ENCODE peak calls at places on chromosomes 11 and 22, in nine cellular contexts. One of them, this sample, is unnamed.
A peak's percentile ranks its signal among the peaks of the same experiment; 100 is the strongest.

GRCh38 chr11:1392111-1392510 is 2.4 kb downstream of the BRSK2 start:
- DNase-seq in HFF-Myc: no peak
- DNase-seq in body of pancreas: peak; percentile 93
- DNase-seq in PC-3: no peak
- DNase-seq in testis: peak; percentile 89
- DNase-seq in epithelial cell of proximal tubule: no peak
- DNase-seq in lung: no peak
- DNase-seq in cardiac fibroblast: no peak
- DNase-seq in tibial artery: no peak
- DNase-seq in this sample: no peak

GRCh38 chr11:92764128-92764527 is 205.3 kb upstream of the MTNR1B start:
- DNase-seq in body of pancreas: no peak
- DNase-seq in tibial artery: no peak
- DNase-seq in HFF-Myc: no peak
- DNase-seq in PC-3: no peak
- DNase-seq in epithelial cell of proximal tubule: no peak
- DNase-seq in cardiac fibroblast: no peak
- DNase-seq in lung: no peak
- DNase-seq in testis: no peak
- DNase-seq in this sample: no peak

GRCh38 chr11:22536036-22536435 is 89.6 kb downstream of the FANCF start:
- DNase-seq in testis: no peak
- DNase-seq in body of pancreas: no peak
- DNase-seq in PC-3: peak; percentile 35
- DNase-seq in HFF-Myc: no peak
- DNase-seq in lung: no peak
- DNase-seq in tibial artery: no peak
- DNase-seq in epithelial cell of proximal tubule: no peak
- DNase-seq in cardiac fibroblast: peak; percentile 17
- DNase-seq in this sample: no peak

GRCh38 chr11:86888164-86888977 is 66.8 kb downstream of the FZD4 start:
- DNase-seq in epithelial cell of proximal tubule: no peak
- DNase-seq in body of pancreas: no peak
- DNase-seq in lung: no peak
- DNase-seq in testis: no peak
- DNase-seq in tibial artery: no peak
- DNase-seq in HFF-Myc: peak; percentile 72
- DNase-seq in PC-3: no peak
- DNase-seq in cardiac fibroblast: peak; percentile 55
- DNase-seq in this sample: no peak

GRCh38 chr11:83826078-83826477 is 539.9 kb upstream of the CCDC90B start:
- DNase-seq in lung: no peak
- DNase-seq in epithelial cell of proximal tubule: no peak
- DNase-seq in tibial artery: no peak
- DNase-seq in HFF-Myc: no peak
- DNase-seq in PC-3: no peak
- DNase-seq in body of pancreas: no peak
- DNase-seq in cardiac fibroblast: no peak
- DNase-seq in testis: no peak
- DNase-seq in this sample: no peak

GRCh38 chr11:26276798-26277424 is 55.0 kb upstream of the ANO3 start:
- DNase-seq in testis: peak; percentile 66
- DNase-seq in epithelial cell of proximal tubule: no peak
- DNase-seq in body of pancreas: peak; percentile 41
- DNase-seq in lung: peak; percentile 41
- DNase-seq in PC-3: peak; percentile 79
- DNase-seq in HFF-Myc: peak; percentile 46
- DNase-seq in tibial artery: no peak
- DNase-seq in cardiac fibroblast: peak; percentile 87
- DNase-seq in this sample: peak; percentile 51

GRCh38 chr11:115153135-115153534 is 351.1 kb downstream of the CADM1 start:
- DNase-seq in body of pancreas: no peak
- DNase-seq in lung: no peak
- DNase-seq in testis: no peak
- DNase-seq in tibial artery: no peak
- DNase-seq in PC-3: no peak
- DNase-seq in cardiac fibroblast: peak; percentile 8
- DNase-seq in HFF-Myc: no peak
- DNase-seq in epithelial cell of proximal tubule: no peak
- DNase-seq in this sample: no peak

GRCh38 chr22:26631282-26631681 is 9.5 kb downstream of the CRYBA4 start:
- DNase-seq in HFF-Myc: no peak
- DNase-seq in lung: no peak
- DNase-seq in testis: no peak
- DNase-seq in epithelial cell of proximal tubule: no peak
- DNase-seq in cardiac fibroblast: no peak
- DNase-seq in PC-3: no peak
- DNase-seq in body of pancreas: no peak
- DNase-seq in tibial artery: no peak
- DNase-seq in this sample: no peak

GRCh38 chr11:68685656-68686380 is 1.5 kb downstream of the GAL start:
- DNase-seq in cardiac fibroblast: no peak
- DNase-seq in body of pancreas: no peak
- DNase-seq in PC-3: no peak
- DNase-seq in epithelial cell of proximal tubule: no peak
- DNase-seq in tibial artery: no peak
- DNase-seq in testis: no peak
- DNase-seq in HFF-Myc: no peak
- DNase-seq in lung: no peak
- DNase-seq in this sample: no peak

GRCh38 chr11:120858740-120859139 is 165.2 kb upstream of the TBCEL start:
- DNase-seq in PC-3: peak; percentile 19
- DNase-seq in tibial artery: no peak
- DNase-seq in body of pancreas: no peak
- DNase-seq in lung: no peak
- DNase-seq in testis: no peak
- DNase-seq in HFF-Myc: no peak
- DNase-seq in cardiac fibroblast: no peak
- DNase-seq in epithelial cell of proximal tubule: no peak
- DNase-seq in this sample: no peak

GRCh38 chr11:128726464-128727139 is 32.7 kb downstream of the FLI1 start:
- DNase-seq in lung: peak; percentile 59
- DNase-seq in cardiac fibroblast: no peak
- DNase-seq in PC-3: no peak
- DNase-seq in body of pancreas: peak; percentile 48
- DNase-seq in HFF-Myc: no peak
- DNase-seq in epithelial cell of proximal tubule: no peak
- DNase-seq in testis: no peak
- DNase-seq in tibial artery: no peak
- DNase-seq in this sample: peak; percentile 84

GRCh38 chr11:62542750-62543567 is 3.6 kb downstream of the AHNAK start:
- DNase-seq in HFF-Myc: peak; percentile 52
- DNase-seq in testis: peak; percentile 81
- DNase-seq in cardiac fibroblast: peak; percentile 88
- DNase-seq in body of pancreas: peak; percentile 63
- DNase-seq in epithelial cell of proximal tubule: no peak
- DNase-seq in PC-3: peak; percentile 92
- DNase-seq in lung: peak; percentile 84
- DNase-seq in tibial artery: peak; percentile 90
- DNase-seq in this sample: peak; percentile 39

GRCh38 chr22:38098410-38099249 is 11.9 kb downstream of the BAIAP2L2 start:
- DNase-seq in HFF-Myc: no peak
- DNase-seq in epithelial cell of proximal tubule: no peak
- DNase-seq in tibial artery: no peak
- DNase-seq in body of pancreas: no peak
- DNase-seq in cardiac fibroblast: peak; percentile 46
- DNase-seq in PC-3: no peak
- DNase-seq in lung: no peak
- DNase-seq in testis: no peak
- DNase-seq in this sample: no peak

DNA sequence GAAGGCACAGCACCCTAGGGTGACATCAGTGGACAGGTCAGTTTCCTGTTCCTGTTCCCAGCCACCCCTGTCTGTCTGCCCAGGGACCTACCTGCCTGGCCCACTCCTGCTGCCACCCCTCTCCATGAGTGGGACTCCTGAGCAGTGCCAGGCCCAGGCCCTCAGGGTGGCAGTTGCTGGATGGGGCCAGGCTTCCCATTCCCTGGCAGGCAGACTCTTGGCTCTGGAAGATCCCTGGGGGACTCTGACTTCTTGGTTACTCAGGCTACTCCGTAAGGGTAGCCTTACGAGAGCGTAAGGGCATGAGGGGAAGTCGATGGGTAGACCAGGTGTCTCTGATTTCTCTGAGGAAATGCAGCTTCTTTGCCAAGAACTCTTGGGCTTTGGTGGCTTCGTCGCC is 2.7 kb downstream of the TAGLN start:
- DNase-seq in lung: no peak
- DNase-seq in cardiac fibroblast: peak; percentile 60
- DNase-seq in HFF-Myc: no peak
- DNase-seq in testis: no peak
- DNase-seq in PC-3: no peak
- DNase-seq in epithelial cell of proximal tubule: no peak
- DNase-seq in tibial artery: peak; percentile 82
- DNase-seq in body of pancreas: no peak
- DNase-seq in this sample: no peak
- H3K4me3 ChIP-seq in lung: peak overlapping the region; percentile 23
- H3K4me3 ChIP-seq in cardiac fibroblast: peak overlapping the region; percentile 64
- H3K4me3 ChIP-seq in HFF-Myc: no peak overlapping the region
- H3K4me3 ChIP-seq in testis: no peak overlapping the region
- H3K4me3 ChIP-seq in PC-3: no peak overlapping the region
- H3K4me3 ChIP-seq in epithelial cell of proximal tubule: no peak overlapping the region
- H3K4me3 ChIP-seq in tibial artery: peak overlapping the region; percentile 96
- H3K4me3 ChIP-seq in body of pancreas: no peak overlapping the region
- H3K4me3 ChIP-seq in this sample: no peak overlapping the region

GRCh38 chr11:114079406-114080072 is 20.0 kb downstream of the ZBTB16 start:
- DNase-seq in HFF-Myc: no peak
- DNase-seq in epithelial cell of proximal tubule: no peak
- DNase-seq in testis: no peak
- DNase-seq in PC-3: no peak
- DNase-seq in body of pancreas: no peak
- DNase-seq in tibial artery: no peak
- DNase-seq in lung: no peak
- DNase-seq in cardiac fibroblast: peak; percentile 37
- DNase-seq in this sample: no peak

GRCh38 chr11:114076974-114077373 is 17.5 kb downstream of the ZBTB16 start:
- DNase-seq in cardiac fibroblast: no peak
- DNase-seq in testis: no peak
- DNase-seq in lung: no peak
- DNase-seq in tibial artery: no peak
- DNase-seq in body of pancreas: no peak
- DNase-seq in PC-3: no peak
- DNase-seq in HFF-Myc: no peak
- DNase-seq in epithelial cell of proximal tubule: no peak
- DNase-seq in this sample: no peak

GRCh38 chr11:114077482-114078305 is 18.2 kb downstream of the ZBTB16 start:
- DNase-seq in HFF-Myc: no peak
- DNase-seq in PC-3: no peak
- DNase-seq in lung: no peak
- DNase-seq in testis: no peak
- DNase-seq in tibial artery: no peak
- DNase-seq in body of pancreas: no peak
- DNase-seq in cardiac fibroblast: no peak
- DNase-seq in epithelial cell of proximal tubule: no peak
- DNase-seq in this sample: peak; percentile 86

GRCh38 chr11:114080219-114080618 is 20.7 kb downstream of the ZBTB16 start:
- DNase-seq in PC-3: no peak
- DNase-seq in cardiac fibroblast: peak; percentile 78
- DNase-seq in tibial artery: no peak
- DNase-seq in lung: no peak
- DNase-seq in HFF-Myc: no peak
- DNase-seq in testis: no peak
- DNase-seq in body of pancreas: peak; percentile 63
- DNase-seq in epithelial cell of proximal tubule: no peak
- DNase-seq in this sample: no peak

DNA sequence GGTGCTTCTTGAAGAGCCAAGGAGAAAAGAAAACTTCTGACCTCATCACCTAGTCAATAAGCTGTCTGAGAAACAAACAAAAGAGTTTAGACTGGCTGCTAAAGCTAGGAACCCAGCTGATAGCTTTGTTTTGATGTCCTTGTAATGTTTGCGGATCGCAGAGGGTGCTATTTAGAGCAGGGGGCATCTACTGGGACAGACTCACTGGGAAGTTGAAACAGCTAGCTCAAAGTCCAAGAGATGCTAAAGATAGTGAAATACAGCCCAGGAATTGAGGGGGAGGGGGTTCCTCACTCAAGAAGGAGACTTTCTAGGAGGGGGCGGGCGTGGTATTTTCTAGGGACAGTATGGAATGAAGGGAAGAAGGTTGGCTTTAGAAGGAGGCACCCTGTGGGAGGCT is 18.9 kb downstream of the ZBTB16 start:
- DNase-seq in HFF-Myc: no peak
- DNase-seq in tibial artery: no peak
- DNase-seq in lung: no peak
- DNase-seq in PC-3: no peak
- DNase-seq in body of pancreas: no peak
- DNase-seq in cardiac fibroblast: no peak
- DNase-seq in testis: no peak
- DNase-seq in epithelial cell of proximal tubule: no peak
- DNase-seq in this sample: no peak
- H3K4me3 ChIP-seq in HFF-Myc: no peak overlapping the region
- H3K4me3 ChIP-seq in tibial artery: peak overlapping the region; percentile 18
- H3K4me3 ChIP-seq in lung: no peak overlapping the region
- H3K4me3 ChIP-seq in PC-3: no peak overlapping the region
- H3K4me3 ChIP-seq in body of pancreas: no peak overlapping the region
- H3K4me3 ChIP-seq in cardiac fibroblast: no peak overlapping the region
- H3K4me3 ChIP-seq in testis: no peak overlapping the region
- H3K4me3 ChIP-seq in epithelial cell of proximal tubule: no peak overlapping the region
- H3K4me3 ChIP-seq in this sample: no peak overlapping the region

GRCh38 chr11:56234155-56234554 is at the start of gene OR5T2:
- DNase-seq in PC-3: no peak
- DNase-seq in tibial artery: no peak
- DNase-seq in cardiac fibroblast: no peak
- DNase-seq in body of pancreas: no peak
- DNase-seq in testis: no peak
- DNase-seq in lung: no peak
- DNase-seq in epithelial cell of proximal tubule: no peak
- DNase-seq in HFF-Myc: no peak
- DNase-seq in this sample: no peak
- H3K4me3 ChIP-seq in PC-3: no peak within 1 kb of the TSS
- H3K4me3 ChIP-seq in tibial artery: no peak within 1 kb of the TSS
- H3K4me3 ChIP-seq in cardiac fibroblast: no peak within 1 kb of the TSS
- H3K4me3 ChIP-seq in body of pancreas: no peak within 1 kb of the TSS
- H3K4me3 ChIP-seq in testis: no peak within 1 kb of the TSS
- H3K4me3 ChIP-seq in lung: no peak within 1 kb of the TSS
- H3K4me3 ChIP-seq in epithelial cell of proximal tubule: no peak within 1 kb of the TSS
- H3K4me3 ChIP-seq in HFF-Myc: no peak within 1 kb of the TSS
- H3K4me3 ChIP-seq in this sample: no peak within 1 kb of the TSS

DNA sequence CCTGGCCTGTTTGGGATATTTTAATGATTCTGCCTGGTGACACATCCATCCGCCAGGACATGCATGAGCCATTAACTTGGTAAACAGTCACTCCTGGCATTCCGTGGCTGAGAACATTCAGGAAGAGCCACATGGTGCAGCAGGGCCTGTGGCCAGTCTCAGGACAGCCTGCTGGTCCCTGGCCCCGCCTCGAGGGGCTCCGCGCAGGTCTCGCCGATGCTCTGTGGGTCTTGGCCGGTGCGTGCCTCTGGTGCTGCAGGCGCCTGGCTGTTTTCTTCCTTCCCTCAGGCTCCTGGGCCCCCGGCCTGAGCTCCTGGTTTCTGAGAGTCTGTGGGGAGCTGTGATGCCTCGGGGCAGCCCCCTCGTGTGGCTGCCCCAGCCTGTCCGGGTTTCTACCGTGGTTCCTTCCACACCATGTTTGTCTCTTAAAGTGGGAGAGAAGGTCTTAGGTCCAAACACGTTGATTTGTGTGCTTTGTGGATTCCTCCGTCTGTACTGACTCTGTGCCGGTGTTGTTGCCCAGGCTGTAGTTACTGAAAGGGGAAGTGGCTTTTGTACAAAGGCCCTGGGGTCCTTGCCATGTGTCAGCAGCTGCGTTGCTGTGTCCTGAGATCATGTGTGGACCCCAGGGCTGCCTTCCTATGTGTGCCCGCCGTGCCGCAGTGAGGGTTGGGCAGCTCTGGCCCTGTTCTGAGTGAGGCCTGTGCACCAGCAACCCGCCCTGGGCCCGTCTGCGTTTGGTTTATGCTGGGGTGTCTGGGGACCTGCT is 6.5 kb downstream of the TRABD start:
- DNase-seq in PC-3: peak; percentile 68
- DNase-seq in tibial artery: no peak
- DNase-seq in body of pancreas: peak; percentile 65
- DNase-seq in HFF-Myc: no peak
- DNase-seq in lung: no peak
- DNase-seq in epithelial cell of proximal tubule: no peak
- DNase-seq in cardiac fibroblast: no peak
- DNase-seq in testis: no peak
- DNase-seq in this sample: no peak
- H3K4me3 ChIP-seq in PC-3: no peak overlapping the region
- H3K4me3 ChIP-seq in tibial artery: no peak overlapping the region
- H3K4me3 ChIP-seq in body of pancreas: no peak overlapping the region
- H3K4me3 ChIP-seq in HFF-Myc: no peak overlapping the region
- H3K4me3 ChIP-seq in lung: no peak overlapping the region
- H3K4me3 ChIP-seq in epithelial cell of proximal tubule: no peak overlapping the region
- H3K4me3 ChIP-seq in cardiac fibroblast: no peak overlapping the region
- H3K4me3 ChIP-seq in testis: no peak overlapping the region
- H3K4me3 ChIP-seq in this sample: peak overlapping the region; percentile 75